ENCODE peak calls at places on chromosomes 7 and 10, in eight cellular contexts. I is adrenal gland, S is epithelial cell of proximal tubule, A is heart right ventricle, J is body of pancreas, P is Peyer's patch, X is spleen, H is brain microvascular endothelial cell. V is an unnamed sample.

GRCh38 chr7:113774182-113774807 is 144.5 kb downstream of the PPP1R3A start:
- DNase-seq in P (no peak), J (peak), H (peak), A (peak), X (no peak), S (no peak), I (peak), V (peak)

GRCh38 chr10:12634532-12634931 is 285.2 kb downstream of the CAMK1D start:
- DNase-seq in P (no peak), S (no peak), A (no peak), H (no peak), J (no peak), I (no peak), X (no peak), V (no peak)

GRCh38 chr10:92184977-92185376 is 105.9 kb downstream of the CPEB3 start:
- DNase-seq in S (no peak), A (no peak), I (no peak), J (no peak), X (no peak), P (no peak), H (no peak), V (no peak)

GRCh38 chr10:20287951-20288350 is 471.7 kb downstream of the PLXDC2 start:
- DNase-seq in A (no peak), I (no peak), X (no peak), S (no peak), P (no peak), J (no peak), H (no peak), V (no peak)

GRCh38 chr7:99090811-99091582 is 52.9 kb downstream of the SMURF1 start:
- DNase-seq in P (no peak), A (no peak), I (no peak), H (no peak), J (peak), S (no peak), X (no peak), V (peak)

GRCh38 chr7:138886501-138886917 is 88.5 kb upstream of the ATP6V0A4 start:
- DNase-seq in P (no peak), X (no peak), A (peak), J (peak), I (peak), H (peak), S (peak), V (peak)

GRCh38 chr10:86522385-86522855 is 828 bp upstream of the WAPL start:
- DNase-seq in P (no peak), I (no peak), S (no peak), A (no peak), J (no peak), H (no peak), X (no peak), V (peak)

GRCh38 chr7:130875265-130875741 is 141.3 kb upstream of the KLF14 start:
- DNase-seq in S (no peak), X (peak), I (peak), H (no peak), P (peak), A (no peak), J (peak), V (peak)

GRCh38 chr10:77266242-77266641 is 371.4 kb downstream of the KCNMA1 start:
- DNase-seq in A (no peak), J (peak), H (no peak), P (no peak), S (no peak), X (no peak), I (no peak), V (no peak)

DNA sequence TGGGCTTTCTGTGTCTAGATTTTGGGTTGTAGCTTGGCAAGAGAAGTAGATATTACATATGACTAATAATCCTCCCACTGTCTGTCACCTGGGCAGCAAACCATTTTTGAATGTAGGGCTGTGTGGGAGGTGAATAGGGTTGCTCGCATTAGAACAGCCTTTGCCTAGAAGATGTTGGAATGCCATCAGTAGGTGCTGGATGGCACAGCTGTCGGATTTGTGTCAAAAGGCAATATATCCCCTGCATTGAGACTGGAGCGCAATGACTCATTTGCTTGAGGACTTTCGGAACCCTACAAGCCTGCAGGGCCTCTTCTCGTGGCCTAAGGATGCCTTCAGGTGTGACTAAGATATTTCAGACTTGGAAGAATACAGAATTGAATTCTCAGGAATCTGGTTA is 323.8 kb downstream of the GPR158 start:
- DNase-seq in X (no peak), P (no peak), S (no peak), H (no peak), J (no peak), I (no peak), A (no peak), V (peak)
- H3K4me3 ChIP-seq in X (no peak), P (no peak), S (no peak), H (no peak), J (no peak), I (no peak), A (no peak), V (no peak)

DNA sequence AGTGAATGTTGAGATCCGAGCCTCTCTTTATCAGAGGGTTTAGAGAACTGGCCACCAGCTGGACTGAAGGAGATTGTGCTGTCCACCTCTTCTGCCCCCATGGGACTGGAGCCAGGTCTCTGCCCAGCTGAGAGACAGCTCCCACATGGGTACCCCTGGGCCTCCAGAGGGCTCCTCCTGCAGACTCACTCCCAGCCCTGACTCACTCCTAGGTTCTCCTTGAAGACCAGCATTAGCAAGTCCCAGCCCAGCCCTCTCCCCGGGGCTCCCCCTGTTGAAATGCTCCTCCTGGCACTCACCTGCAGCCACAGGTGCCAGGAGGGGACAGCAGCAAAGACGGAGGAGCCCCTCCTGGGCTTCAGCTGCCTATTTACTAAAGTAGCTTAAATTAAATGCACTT is 126.9 kb downstream of the CXCL12 start:
- DNase-seq in S (no peak), H (no peak), I (no peak), P (no peak), J (no peak), X (no peak), A (no peak), V (no peak)
- TF ChIP-seq CTCF in S (no peak), H (no peak), I (no peak), P (no peak), J (no peak), X (no peak), A (no peak), V (no peak)

GRCh38 chr7:30285531-30286284 is 1.3 kb downstream of the ZNRF2 start:
- DNase-seq in X (peak), P (peak), H (peak), I (peak), S (no peak), J (peak), A (peak), V (peak)
- H3K4me3 ChIP-seq in X (peak), P (peak), H (peak), I (peak), S (peak), J (peak), A (peak), V (peak)

GRCh38 chr10:49289480-49289879 is 9.5 kb upstream of the C10orf71 start:
- DNase-seq in A (no peak), X (no peak), I (peak), J (no peak), H (no peak), P (no peak), S (no peak), V (no peak)

GRCh38 chr10:49290607-49291006 is 8.4 kb upstream of the C10orf71 start:
- DNase-seq in H (no peak), P (no peak), J (no peak), A (no peak), I (no peak), S (no peak), X (no peak), V (no peak)

GRCh38 chr10:49288341-49289065 is 10.5 kb upstream of the C10orf71 start:
- DNase-seq in S (no peak), I (peak), P (no peak), A (no peak), H (no peak), X (no peak), J (no peak), V (no peak)

GRCh38 chr10:49287689-49288340 is 11.2 kb upstream of the C10orf71 start:
- DNase-seq in P (no peak), S (no peak), H (no peak), I (peak), A (no peak), X (no peak), J (no peak), V (no peak)

GRCh38 chr10:49290131-49290530 is 8.8 kb upstream of the C10orf71 start:
- DNase-seq in X (no peak), A (no peak), H (no peak), P (no peak), S (no peak), J (no peak), I (no peak), V (no peak)
- TF ChIP-seq CTCF in X (no peak), A (no peak), H (no peak), P (no peak), S (no peak), J (no peak), I (no peak), V (no peak)

GRCh38 chr10:24718031-24718855 is 5.4 kb downstream of the ARHGAP21 start:
- DNase-seq in J (no peak), S (no peak), H (peak), I (no peak), X (no peak), A (no peak), P (no peak), V (peak)
- H3K4me3 ChIP-seq in J (no peak), S (peak), H (peak), I (peak), X (no peak), A (peak), P (no peak), V (no peak)

DNA sequence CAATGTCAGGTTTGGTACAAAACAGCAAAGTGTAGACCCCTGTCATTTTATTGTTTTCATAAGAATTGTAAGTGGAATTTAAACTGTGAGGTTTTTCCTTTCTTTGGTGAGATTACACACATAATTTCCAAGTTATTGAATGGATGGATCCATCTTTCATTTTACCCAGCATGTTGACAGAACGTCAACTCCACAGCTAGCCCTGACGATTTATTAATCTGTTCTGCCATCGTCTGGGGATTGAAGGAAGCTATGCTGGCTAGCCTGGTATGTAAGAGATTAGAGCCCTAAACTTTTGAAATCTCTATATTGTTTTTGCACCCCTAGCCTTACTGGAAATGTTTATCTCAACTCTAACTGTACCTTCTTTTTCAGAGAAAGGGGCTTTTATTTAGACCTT is 8.6 kb downstream of the WNT16 start:
- DNase-seq in X (no peak), I (no peak), H (no peak), S (no peak), P (no peak), A (no peak), J (no peak), V (peak)
- TF ChIP-seq CTCF in X (peak), I (no peak), H (peak), S (peak), P (peak), A (peak), J (no peak), V (peak)

DNA sequence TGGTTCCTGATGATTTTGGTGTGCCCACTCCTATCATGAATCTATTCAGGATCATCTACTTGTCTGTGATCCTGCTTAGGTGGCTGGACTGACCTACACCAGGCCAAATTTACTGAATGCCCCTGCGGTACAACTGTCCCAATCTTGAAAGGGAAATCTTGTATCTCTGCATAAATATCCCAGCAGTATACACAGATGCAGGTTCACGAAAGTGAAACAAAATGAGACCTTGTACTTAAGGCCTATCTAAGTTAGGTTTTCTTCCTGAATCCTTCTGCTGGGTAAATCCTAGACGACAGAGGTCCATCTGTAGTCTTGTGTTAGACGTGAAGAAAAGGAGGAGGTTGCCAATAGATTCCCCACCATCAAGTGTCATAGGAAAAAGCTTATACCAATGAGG is 85.5 kb upstream of the NOBOX start:
- DNase-seq in J (no peak), I (no peak), H (no peak), P (no peak), X (no peak), A (no peak), S (no peak), V (no peak)
- H3K4me3 ChIP-seq in J (no peak), I (no peak), H (no peak), P (no peak), X (no peak), A (no peak), S (no peak), V (no peak)

V was measured in epithelial cell of esophagus.